ENCODE peak calls at places on chromosomes 12 and 14, in five cellular contexts. One of them, this sample, is unnamed. For H3K4me1, the result is how much of the 10 kb centered on the place peaks cover.

GRCh38 chr12:131606218-131606899 is 104.5 kb upstream of the SFSWAP start:
- DNase-seq in stomach: no peak
- DNase-seq in right cardiac atrium: no peak
- DNase-seq in cardiac muscle cell: no peak
- DNase-seq in A673: no peak
- DNase-seq in this sample: no peak

GRCh38 chr12:54561164-54561563 is 11.8 kb downstream of the PDE1B start:
- DNase-seq in stomach: no peak
- DNase-seq in right cardiac atrium: peak
- DNase-seq in cardiac muscle cell: peak
- DNase-seq in A673: no peak
- DNase-seq in this sample: no peak

GRCh38 chr12:32549675-32550079 is 129.4 kb upstream of the DNM1L start:
- DNase-seq in stomach: no peak
- DNase-seq in right cardiac atrium: peak
- DNase-seq in cardiac muscle cell: no peak
- DNase-seq in A673: peak
- DNase-seq in this sample: no peak

GRCh38 chr14:102848830-102849521 is 71.7 kb downstream of the TRAF3 start:
- DNase-seq in stomach: peak
- DNase-seq in right cardiac atrium: peak
- DNase-seq in cardiac muscle cell: no peak
- DNase-seq in A673: no peak
- DNase-seq in this sample: no peak

GRCh38 chr12:78928200-78929074 is 63.9 kb downstream of the SYT1 start:
- DNase-seq in stomach: no peak
- DNase-seq in right cardiac atrium: no peak
- DNase-seq in cardiac muscle cell: no peak
- DNase-seq in A673: peak
- DNase-seq in this sample: no peak

GRCh38 chr14:98174031-98174430 is 1098.0 kb downstream of the BCL11B start:
- DNase-seq in stomach: no peak
- DNase-seq in right cardiac atrium: no peak
- DNase-seq in cardiac muscle cell: no peak
- DNase-seq in A673: no peak
- DNase-seq in this sample: no peak

GRCh38 chr12:51751657-51752056 is 96.9 kb downstream of the FIGNL2 start:
- DNase-seq in stomach: no peak
- DNase-seq in right cardiac atrium: no peak
- DNase-seq in cardiac muscle cell: no peak
- DNase-seq in A673: peak
- DNase-seq in this sample: peak

GRCh38 chr12:6301721-6302120 is 8.8 kb upstream of the PLEKHG6 start:
- DNase-seq in stomach: no peak
- DNase-seq in right cardiac atrium: no peak
- DNase-seq in cardiac muscle cell: no peak
- DNase-seq in A673: no peak
- DNase-seq in this sample: no peak

GRCh38 chr14:89399594-89400068 is 17.4 kb downstream of the FOXN3 start:
- DNase-seq in stomach: no peak
- DNase-seq in right cardiac atrium: peak
- DNase-seq in cardiac muscle cell: peak
- DNase-seq in A673: peak
- DNase-seq in this sample: no peak

DNA sequence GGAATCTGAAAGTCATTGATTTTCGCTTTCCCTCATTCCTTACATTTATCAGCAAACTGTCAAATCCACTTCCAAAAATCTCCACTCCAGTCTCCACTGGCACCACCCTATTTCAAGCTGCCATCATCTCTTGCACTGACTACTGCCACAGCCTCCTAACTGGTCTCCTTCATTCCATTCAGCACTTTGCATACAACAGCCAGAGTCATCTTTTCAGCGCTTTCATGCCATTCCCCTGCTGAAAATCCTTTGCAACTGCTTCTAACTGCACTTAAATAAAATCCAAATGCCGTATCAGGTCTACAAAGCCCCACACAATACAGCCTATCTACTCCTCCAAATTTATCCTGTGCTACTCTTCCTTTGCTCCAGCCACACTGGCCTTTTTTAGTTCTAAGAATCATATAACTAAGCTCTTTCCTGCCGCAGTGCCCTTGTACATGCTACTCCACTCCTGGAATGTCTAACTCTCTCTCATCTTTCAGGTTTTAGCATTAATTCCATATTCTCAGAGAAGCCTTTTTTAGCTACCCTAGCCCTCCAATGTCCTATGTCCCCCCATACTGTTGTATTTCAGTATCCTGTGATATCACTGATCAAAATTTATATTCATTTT is 21.6 kb downstream of the FERMT2 start:
- DNase-seq in stomach: no peak
- DNase-seq in right cardiac atrium: no peak
- DNase-seq in cardiac muscle cell: no peak
- DNase-seq in A673: no peak
- DNase-seq in this sample: no peak
- H3K4me1 ChIP-seq in stomach: under half
- H3K4me1 ChIP-seq in right cardiac atrium: under half
- H3K4me1 ChIP-seq in cardiac muscle cell: under half
- H3K4me1 ChIP-seq in A673: under half
- H3K4me1 ChIP-seq in this sample: under half

GRCh38 chr12:42090899-42091298 is 53.8 kb downstream of the GXYLT1 start:
- DNase-seq in stomach: no peak
- DNase-seq in right cardiac atrium: no peak
- DNase-seq in cardiac muscle cell: no peak
- DNase-seq in A673: peak
- DNase-seq in this sample: no peak

GRCh38 chr12:42085596-42085995 is 59.1 kb downstream of the GXYLT1 start:
- DNase-seq in stomach: no peak
- DNase-seq in right cardiac atrium: no peak
- DNase-seq in cardiac muscle cell: no peak
- DNase-seq in A673: no peak
- DNase-seq in this sample: no peak

GRCh38 chr12:42084522-42084921 is 60.2 kb downstream of the GXYLT1 start:
- DNase-seq in stomach: no peak
- DNase-seq in right cardiac atrium: no peak
- DNase-seq in cardiac muscle cell: no peak
- DNase-seq in A673: no peak
- DNase-seq in this sample: no peak

GRCh38 chr12:42091769-42092168 is 52.9 kb downstream of the GXYLT1 start:
- DNase-seq in stomach: no peak
- DNase-seq in right cardiac atrium: no peak
- DNase-seq in cardiac muscle cell: no peak
- DNase-seq in A673: no peak
- DNase-seq in this sample: no peak

GRCh38 chr12:42086021-42086420 is 58.7 kb downstream of the GXYLT1 start:
- DNase-seq in stomach: no peak
- DNase-seq in right cardiac atrium: no peak
- DNase-seq in cardiac muscle cell: no peak
- DNase-seq in A673: peak
- DNase-seq in this sample: no peak
- H3K4me3 ChIP-seq in stomach: no peak
- H3K4me3 ChIP-seq in right cardiac atrium: no peak
- H3K4me3 ChIP-seq in cardiac muscle cell: no peak
- H3K4me3 ChIP-seq in A673: no peak
- H3K4me3 ChIP-seq in this sample: no peak

GRCh38 chr12:114703060-114703493 is 19.1 kb upstream of the TBX3 start:
- DNase-seq in stomach: no peak
- DNase-seq in right cardiac atrium: no peak
- DNase-seq in cardiac muscle cell: no peak
- DNase-seq in A673: no peak
- DNase-seq in this sample: no peak

GRCh38 chr12:114701553-114701952 is 17.6 kb upstream of the TBX3 start:
- DNase-seq in stomach: no peak
- DNase-seq in right cardiac atrium: no peak
- DNase-seq in cardiac muscle cell: no peak
- DNase-seq in A673: no peak
- DNase-seq in this sample: no peak

GRCh38 chr12:114701104-114701414 is 17.1 kb upstream of the TBX3 start:
- DNase-seq in stomach: no peak
- DNase-seq in right cardiac atrium: no peak
- DNase-seq in cardiac muscle cell: no peak
- DNase-seq in A673: no peak
- DNase-seq in this sample: no peak

GRCh38 chr12:114700392-114701103 is 16.6 kb upstream of the TBX3 start:
- DNase-seq in stomach: no peak
- DNase-seq in right cardiac atrium: no peak
- DNase-seq in cardiac muscle cell: no peak
- DNase-seq in A673: no peak
- DNase-seq in this sample: no peak

DNA sequence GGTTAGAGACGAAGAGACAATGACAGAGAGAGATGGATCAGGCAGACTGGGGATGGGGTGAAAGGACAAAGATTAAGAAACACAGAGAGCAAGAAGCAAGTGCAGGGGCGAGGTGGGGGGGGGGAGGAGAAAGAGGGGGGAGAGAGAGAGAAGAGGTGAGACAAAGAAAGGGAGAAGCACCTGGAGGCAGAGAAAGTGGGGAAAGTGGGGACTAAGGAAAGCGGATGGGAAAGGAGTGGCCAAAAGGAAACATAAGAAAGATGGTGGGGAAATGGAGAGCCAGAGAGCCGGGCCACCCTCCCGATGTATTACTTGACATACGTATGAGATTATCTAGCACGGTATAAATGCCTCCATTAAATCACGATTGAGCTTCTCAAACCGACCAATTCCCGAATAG is 18.5 kb upstream of the TBX3 start:
- DNase-seq in stomach: no peak
- DNase-seq in right cardiac atrium: no peak
- DNase-seq in cardiac muscle cell: no peak
- DNase-seq in A673: no peak
- DNase-seq in this sample: no peak
- H3K4me1 ChIP-seq in stomach: under half
- H3K4me1 ChIP-seq in right cardiac atrium: under half
- H3K4me1 ChIP-seq in cardiac muscle cell: under half
- H3K4me1 ChIP-seq in A673: under half
- H3K4me1 ChIP-seq in this sample: under half

GRCh38 chr12:42099433-42099832 is 45.2 kb downstream of the GXYLT1 start:
- DNase-seq in stomach: no peak
- DNase-seq in right cardiac atrium: no peak
- DNase-seq in cardiac muscle cell: no peak
- DNase-seq in A673: no peak
- DNase-seq in this sample: no peak

GRCh38 chr12:42103155-42103554 is 41.5 kb downstream of the GXYLT1 start:
- DNase-seq in stomach: no peak
- DNase-seq in right cardiac atrium: no peak
- DNase-seq in cardiac muscle cell: no peak
- DNase-seq in A673: no peak
- DNase-seq in this sample: no peak

GRCh38 chr12:42102720-42103119 is 42.0 kb downstream of the GXYLT1 start:
- DNase-seq in stomach: no peak
- DNase-seq in right cardiac atrium: no peak
- DNase-seq in cardiac muscle cell: no peak
- DNase-seq in A673: no peak
- DNase-seq in this sample: no peak

GRCh38 chr12:42104784-42105183 is 39.9 kb downstream of the GXYLT1 start:
- DNase-seq in stomach: no peak
- DNase-seq in right cardiac atrium: no peak
- DNase-seq in cardiac muscle cell: no peak
- DNase-seq in A673: peak
- DNase-seq in this sample: no peak

DNA sequence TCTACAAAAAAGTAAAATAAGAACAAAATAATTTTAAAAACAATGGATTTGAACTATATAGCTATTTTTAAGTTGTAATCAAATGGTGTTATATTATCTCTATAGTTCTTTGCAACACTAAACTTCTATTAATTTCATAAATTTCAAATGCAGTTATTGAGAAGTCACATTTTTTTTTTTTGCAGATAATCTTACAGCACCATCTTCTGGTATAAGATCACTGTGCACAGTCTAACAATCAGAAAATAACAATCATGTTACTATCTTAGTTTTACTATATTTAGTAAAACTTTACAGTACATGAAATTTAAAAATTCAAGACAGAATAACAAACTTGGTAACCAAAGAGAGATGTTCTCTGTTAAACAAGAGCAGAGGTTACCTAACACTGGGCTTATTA is 40.6 kb downstream of the GXYLT1 start:
- DNase-seq in stomach: no peak
- DNase-seq in right cardiac atrium: no peak
- DNase-seq in cardiac muscle cell: no peak
- DNase-seq in A673: peak
- DNase-seq in this sample: no peak
- H3K4me3 ChIP-seq in stomach: no peak
- H3K4me3 ChIP-seq in right cardiac atrium: no peak
- H3K4me3 ChIP-seq in cardiac muscle cell: no peak
- H3K4me3 ChIP-seq in A673: no peak
- H3K4me3 ChIP-seq in this sample: no peak

GRCh38 chr12:75781532-75782046 is 250.0 kb downstream of the PHLDA1 start:
- DNase-seq in stomach: no peak
- DNase-seq in right cardiac atrium: no peak
- DNase-seq in cardiac muscle cell: no peak
- DNase-seq in A673: no peak
- DNase-seq in this sample: no peak
- H3K4me1 ChIP-seq in stomach: under half
- H3K4me1 ChIP-seq in right cardiac atrium: under half
- H3K4me1 ChIP-seq in cardiac muscle cell: under half
- H3K4me1 ChIP-seq in A673: under half
- H3K4me1 ChIP-seq in this sample: under half

GRCh38 chr12:98895086-98895651 is 250.1 kb downstream of the APAF1 start:
- DNase-seq in stomach: no peak
- DNase-seq in right cardiac atrium: no peak
- DNase-seq in cardiac muscle cell: peak
- DNase-seq in A673: peak
- DNase-seq in this sample: no peak
- H3K4me3 ChIP-seq in stomach: peak
- H3K4me3 ChIP-seq in right cardiac atrium: peak
- H3K4me3 ChIP-seq in cardiac muscle cell: peak
- H3K4me3 ChIP-seq in A673: peak
- H3K4me3 ChIP-seq in this sample: no peak